ENCODE peak calls at places on chromosomes 11 and 22, in four cellular contexts. D is GM06990, K is fibroblast of the aortic adventitia, S is AG04449. G is an unnamed sample.

GRCh38 chr22:48091060-48091650 is 1328.7 kb downstream of the TBC1D22A start:
- DNase-seq in D (no peak), K (no peak), S (no peak), G (no peak)

GRCh38 chr22:39723463-39723862 is 152.9 kb downstream of the CACNA1I start:
- DNase-seq in D (no peak), K (no peak), S (no peak), G (no peak)

GRCh38 chr11:75668508-75669297 is at the start of gene MAP6:
- DNase-seq in D (no peak), K (peak), S (no peak), G (peak)

GRCh38 chr11:94557391-94557790 is 9.8 kb upstream of the PIWIL4 start:
- DNase-seq in D (no peak), K (peak), S (no peak), G (peak)

GRCh38 chr11:122068096-122068495 is 47.9 kb downstream of the BLID start:
- DNase-seq in D (no peak), K (no peak), S (no peak), G (no peak)

GRCh38 chr11:57316017-57316416 is 8.7 kb downstream of the TNKS1BP1 start:
- DNase-seq in D (no peak), K (no peak), S (no peak), G (no peak)

GRCh38 chr22:30210235-30210831 is 36.2 kb downstream of the LIF start:
- DNase-seq in D (no peak), K (peak), S (no peak), G (peak)

GRCh38 chr22:42608481-42609361 is 6.0 kb downstream of the POLDIP3 start:
- DNase-seq in D (no peak), K (peak), S (no peak), G (peak)

GRCh38 chr11:67504023-67504949 is 877 bp downstream of the PITPNM1 start:
- DNase-seq in D (no peak), K (no peak), S (no peak), G (peak)

GRCh38 chr11:63769044-63769718 is 606 bp upstream of the ZFTA start:
- DNase-seq in D (peak), K (no peak), S (no peak), G (peak)

GRCh38 chr11:57276857-57277505 is 39.9 kb upstream of the APLNR start:
- DNase-seq in D (no peak), K (peak), S (no peak), G (no peak)

GRCh38 chr11:123093686-123094085 is 31.8 kb upstream of the HSPA8 start:
- DNase-seq in D (no peak), K (no peak), S (no peak), G (no peak)

GRCh38 chr11:116255234-116255953 is 517.4 kb downstream of the BUD13 start:
- DNase-seq in D (no peak), K (no peak), S (no peak), G (no peak)

GRCh38 chr11:19453893-19454292 is 213.1 kb upstream of the E2F8 start:
- DNase-seq in D (no peak), K (peak), S (no peak), G (peak)

GRCh38 chr11:112965601-112966125 is 4.4 kb downstream of the NCAM1 start:
- DNase-seq in D (no peak), K (no peak), S (no peak), G (no peak)

GRCh38 chr22:50673231-50674126 is 856 bp downstream of the SHANK3 start:
- DNase-seq in D (no peak), K (no peak), S (no peak), G (no peak)

GRCh38 chr22:44373234-44373633 is 60.5 kb upstream of the SHISAL1 start:
- DNase-seq in D (no peak), K (no peak), S (no peak), G (no peak)

GRCh38 chr22:23376256-23376655 is 195.9 kb downstream of the BCR start:
- DNase-seq in D (no peak), K (no peak), S (no peak), G (no peak)

GRCh38 chr22:35783943-35784614 is 66.4 kb downstream of the APOL5 start:
- DNase-seq in D (no peak), K (no peak), S (peak), G (peak)

GRCh38 chr11:79616392-79616831 is 175.6 kb upstream of the TENM4 start:
- DNase-seq in D (no peak), K (no peak), S (no peak), G (no peak)

GRCh38 chr11:94897330-94897768 is 76.0 kb downstream of the CWC15 start:
- DNase-seq in D (no peak), K (peak), S (no peak), G (peak)

GRCh38 chr22:28955817-28956216 is 72.4 kb downstream of the ZNRF3 start:
- DNase-seq in D (peak), K (no peak), S (no peak), G (no peak)

GRCh38 chr11:11520231-11521015 is 101.4 kb downstream of the GALNT18 start:
- DNase-seq in D (no peak), K (no peak), S (no peak), G (no peak)
- H3K4me3 ChIP-seq in D (no peak), K (no peak), S (no peak), G (no peak)

GRCh38 chr11:130070109-130070828 is 575 bp downstream of the APLP2 start:
- DNase-seq in D (peak), K (peak), S (no peak), G (peak)
- TF ChIP-seq CTCF in D (no peak), K (peak), S (no peak), G (peak)

DNA sequence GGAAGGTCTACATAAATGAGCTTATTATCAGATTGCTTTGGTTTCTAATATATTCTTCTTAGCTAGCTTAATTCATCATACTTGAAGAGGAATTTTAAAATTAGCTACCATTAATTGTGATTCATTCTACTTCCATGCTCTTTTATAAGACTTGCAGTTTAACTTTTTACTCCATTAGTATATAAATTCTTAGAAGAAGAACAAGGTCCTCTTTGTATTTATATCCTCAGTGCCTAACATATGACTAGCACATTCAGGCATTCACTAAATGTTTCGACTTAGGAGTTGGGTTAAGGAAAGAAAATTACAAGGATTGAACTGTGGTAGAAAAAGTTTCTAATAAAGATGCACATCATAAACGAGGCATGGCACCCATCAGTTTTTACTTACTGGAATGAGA is 1135.5 kb downstream of the JRKL start:
- DNase-seq in D (no peak), K (no peak), S (no peak), G (peak)
- H3K4me3 ChIP-seq in D (no peak), K (no peak), S (no peak), G (no peak)

GRCh38 chr11:10752061-10752460 is 1.0 kb downstream of the CTR9 start:
- DNase-seq in D (no peak), K (no peak), S (no peak), G (no peak)

GRCh38 chr11:10749476-10749875 is 1.6 kb upstream of the CTR9 start:
- DNase-seq in D (no peak), K (no peak), S (no peak), G (no peak)

GRCh38 chr11:10752486-10752885 is 1.4 kb downstream of the CTR9 start:
- DNase-seq in D (no peak), K (no peak), S (no peak), G (no peak)

GRCh38 chr11:10751581-10751940 is 515 bp downstream of the CTR9 start:
- DNase-seq in D (no peak), K (no peak), S (no peak), G (no peak)

GRCh38 chr11:10750838-10751580 is at the start of gene CTR9:
- DNase-seq in D (peak), K (peak), S (peak), G (peak)
- TF ChIP-seq CTCF in D (peak), K (peak), S (peak), G (peak)

GRCh38 chr11:2993000-2993330 is 836 bp upstream of the NAP1L4 start:
- DNase-seq in D (no peak), K (no peak), S (no peak), G (no peak)
- H3K4me3 ChIP-seq in D (peak), K (peak), S (peak), G (peak)

GRCh38 chr11:65849771-65850216 is 8.2 kb downstream of the CFL1 start:
- DNase-seq in D (no peak), K (no peak), S (no peak), G (no peak)
- TF ChIP-seq CTCF in D (no peak), K (no peak), S (no peak), G (no peak)

DNA sequence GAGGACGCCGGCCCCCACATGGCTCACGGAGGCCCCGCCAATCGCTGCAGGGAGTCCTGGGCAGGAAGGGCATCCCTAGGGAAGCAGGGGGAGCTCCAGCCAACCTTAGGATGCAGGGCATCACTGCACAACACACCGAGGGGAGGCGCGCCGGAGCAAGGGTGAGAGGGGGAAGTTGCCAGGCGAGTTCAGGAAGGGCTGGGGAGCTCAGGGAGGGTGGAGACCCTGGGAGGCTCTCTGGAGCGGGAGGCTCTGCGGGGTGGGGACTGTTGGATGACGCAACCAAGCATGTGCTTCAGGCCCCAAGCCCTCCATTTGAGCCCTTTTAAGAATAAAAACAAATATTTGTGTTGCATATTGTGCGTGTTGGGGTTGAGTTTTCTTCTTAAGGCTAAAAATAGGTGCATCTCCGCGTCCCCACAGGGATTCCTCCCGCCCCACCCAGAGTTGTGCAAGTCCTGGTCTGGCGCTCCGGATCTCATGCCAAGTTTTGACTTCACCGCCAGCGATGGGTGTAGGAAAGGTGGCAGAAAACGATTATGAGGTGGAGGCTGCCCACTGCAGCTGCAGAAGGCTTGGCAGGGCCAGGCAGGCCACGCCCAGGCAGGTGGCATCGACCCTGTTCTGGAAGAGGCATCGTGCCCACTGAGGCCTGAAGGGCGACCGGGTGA is 65.2 kb downstream of the WNT7B start:
- DNase-seq in D (no peak), K (peak), S (no peak), G (no peak)
- H3K4me3 ChIP-seq in D (no peak), K (no peak), S (no peak), G (no peak)

GRCh38 chr11:130114281-130114680 is 44.6 kb downstream of the APLP2 start:
- DNase-seq in D (no peak), K (no peak), S (no peak), G (no peak)
- TF ChIP-seq CTCF in D (no peak), K (no peak), S (no peak), G (no peak)

DNA sequence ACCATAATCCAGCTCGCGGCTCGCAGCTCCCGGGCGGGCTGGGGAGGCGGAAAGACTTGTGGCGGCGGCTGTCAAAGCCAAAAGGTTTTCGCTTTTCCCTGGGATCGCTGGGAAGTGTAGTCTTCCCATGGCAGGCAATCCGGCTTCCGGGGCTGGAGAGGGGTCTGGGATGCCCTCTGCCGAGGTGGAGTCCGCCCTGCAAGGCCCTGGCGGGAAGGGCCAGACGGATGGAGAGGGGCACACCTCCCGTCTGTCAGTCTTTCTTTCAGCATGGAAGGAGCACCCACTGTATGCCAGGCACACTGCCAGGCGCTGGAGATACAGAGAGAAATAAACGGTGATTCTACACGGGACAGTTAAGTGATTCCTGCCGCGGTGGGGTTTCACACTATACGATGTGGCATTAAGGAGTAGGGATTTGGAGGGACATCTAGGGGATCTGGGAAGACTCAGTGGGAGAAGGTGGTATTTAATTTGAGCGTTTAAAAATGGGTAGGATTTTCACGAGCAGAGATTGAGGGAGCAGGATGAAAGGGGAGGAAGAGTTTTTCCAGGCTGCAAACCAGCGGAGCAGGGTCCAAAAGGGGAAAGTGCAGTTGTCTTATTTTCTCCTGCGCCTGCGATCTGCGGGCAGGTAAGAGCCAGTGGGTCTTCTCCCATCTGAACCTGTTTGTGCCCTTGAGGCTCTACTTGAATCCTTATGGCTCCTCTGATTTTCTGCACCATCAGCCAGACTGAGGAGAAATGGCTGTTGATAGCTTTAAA is at the start of gene BACE1:
- DNase-seq in D (no peak), K (peak), S (no peak), G (peak)
- H3K4me3 ChIP-seq in D (peak), K (peak), S (peak), G (peak)

G was measured in astrocyte of the spinal cord.